ENCODE peak calls at places on chromosomes 13 and 19, in four cellular contexts. U is K562, Z is HepG2, G is GM12878. T is an unnamed sample.

GRCh38 chr13:40164137-40164536 is 502.3 kb downstream of the FOXO1 start:
- DNase-seq in G (no peak), Z (no peak), U (no peak), T (peak)

GRCh38 chr19:54096642-54097106 is 3.9 kb downstream of the OSCAR start:
- DNase-seq in U (peak), Z (no peak), G (no peak), T (no peak)

GRCh38 chr13:85148009-85148408 is 651.2 kb downstream of the SLITRK6 start:
- DNase-seq in U (no peak), Z (peak), G (no peak), T (peak)

GRCh38 chr13:41222259-41222852 is 28.0 kb upstream of the KBTBD7 start:
- DNase-seq in Z (peak), U (peak), G (peak), T (peak)

GRCh38 chr13:21657538-21657937 is 13.3 kb upstream of the FGF9 start:
- DNase-seq in U (no peak), Z (no peak), G (no peak), T (no peak)

GRCh38 chr19:58568731-58569130 is 4.4 kb downstream of the MZF1 start:
- DNase-seq in G (no peak), U (no peak), Z (no peak), T (no peak)

GRCh38 chr13:42110410-42111155 is 62.1 kb downstream of the DGKH start:
- DNase-seq in G (peak), Z (peak), U (peak), T (peak)

GRCh38 chr13:23515116-23515515 is 55.1 kb upstream of the TNFRSF19 start:
- DNase-seq in Z (no peak), G (no peak), U (no peak), T (no peak)

GRCh38 chr19:4362871-4363545 is 19.6 kb downstream of the MPND start:
- DNase-seq in U (no peak), Z (no peak), G (no peak), T (no peak)

GRCh38 chr19:39825093-39825463 is 8.9 kb downstream of the DYRK1B start:
- DNase-seq in U (no peak), G (no peak), Z (no peak), T (no peak)

GRCh38 chr13:112956516-112957294 is 12.3 kb upstream of the MCF2L start:
- DNase-seq in U (no peak), G (no peak), Z (peak), T (no peak)

GRCh38 chr13:114106991-114107685 is 25.3 kb downstream of the RASA3 start:
- DNase-seq in Z (no peak), U (no peak), G (no peak), T (no peak)

GRCh38 chr13:33279898-33280549 is 5.5 kb downstream of the STARD13 start:
- DNase-seq in G (no peak), Z (peak), U (no peak), T (peak)

GRCh38 chr13:41823486-41823885 is 137.4 kb downstream of the VWA8 start:
- DNase-seq in G (no peak), Z (no peak), U (no peak), T (no peak)

GRCh38 chr19:5826531-5827341 is 12.8 kb downstream of the FUT6 start:
- DNase-seq in U (no peak), G (no peak), Z (peak), T (no peak)

GRCh38 chr13:56864451-56864850 is 276.3 kb upstream of the PRR20A start:
- DNase-seq in U (no peak), Z (no peak), G (no peak), T (peak)

GRCh38 chr13:52405369-52405766 is 604 bp downstream of the THSD1 start:
- DNase-seq in U (no peak), G (no peak), Z (no peak), T (peak)

GRCh38 chr19:10018219-10018618 is 4.9 kb downstream of the RDH8 start:
- DNase-seq in Z (no peak), U (no peak), G (no peak), T (no peak)

GRCh38 chr19:15091918-15092753 is 10.1 kb downstream of the OR1I1 start:
- DNase-seq in Z (peak), U (peak), G (no peak), T (peak)

GRCh38 chr19:11813801-11814706 is at the start of gene ZNF440:
- DNase-seq in G (peak), Z (peak), U (peak), T (peak)

GRCh38 chr13:27034678-27035111 is 136.9 kb downstream of the USP12 start:
- DNase-seq in G (no peak), Z (no peak), U (no peak), T (no peak)

GRCh38 chr19:45881082-45881908 is 4.6 kb downstream of the IRF2BP1 start:
- DNase-seq in Z (no peak), G (no peak), U (no peak), T (no peak)

GRCh38 chr19:23305555-23305954 is 55.4 kb upstream of the ZNF724 start:
- DNase-seq in U (no peak), G (no peak), Z (no peak), T (no peak)

GRCh38 chr19:45772130-45772880 is 3.3 kb upstream of the SIX5 start:
- DNase-seq in G (no peak), Z (no peak), U (no peak), T (no peak)

GRCh38 chr13:33125821-33126570 is 109.8 kb downstream of the KL start:
- DNase-seq in G (no peak), Z (peak), U (no peak), T (peak)

GRCh38 chr13:112253631-112254030 is 122.5 kb upstream of the SPACA7 start:
- DNase-seq in U (no peak), Z (no peak), G (no peak), T (no peak)

GRCh38 chr19:39827216-39827615 is 6.7 kb downstream of the DYRK1B start:
- DNase-seq in G (no peak), U (no peak), Z (no peak), T (no peak)

DNA sequence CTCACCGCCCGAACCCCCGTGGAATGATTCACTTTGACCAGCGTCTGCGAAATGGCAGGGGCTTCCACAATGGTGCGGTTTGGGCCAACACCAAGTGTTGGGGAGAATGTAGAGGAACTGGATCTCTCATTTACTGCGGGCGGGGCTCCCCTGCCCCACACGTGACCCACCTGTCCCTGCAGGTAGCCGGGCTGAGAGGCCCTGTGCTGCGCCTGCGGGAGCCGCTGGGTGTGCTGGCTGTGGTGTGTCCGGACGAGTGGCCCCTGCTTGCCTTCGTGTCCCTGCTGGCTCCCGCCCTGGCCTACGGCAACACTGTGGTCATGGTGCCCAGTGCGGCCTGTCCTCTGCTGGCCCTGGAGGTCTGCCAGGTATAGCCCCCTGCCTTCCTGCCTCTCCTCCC is 5.8 kb upstream of the FLT3LG start:
- DNase-seq in Z (no peak), G (no peak), U (peak), T (no peak)
- TF ChIP-seq POLR2A in Z (no peak), G (no peak), U (no peak), T (no peak)

GRCh38 chr13:81686877-81687276 is 1346.0 kb upstream of the SPRY2 start:
- DNase-seq in U (no peak), Z (no peak), G (no peak), T (no peak)
- TF ChIP-seq MYC in U (no peak), Z (no peak), G (no peak), T (no peak)

GRCh38 chr19:48351341-48351752 is 12.4 kb downstream of the TMEM143 start:
- DNase-seq in G (no peak), U (peak), Z (peak), T (peak)
- H2AFZ ChIP-seq in G (no peak), U (peak), Z (no peak), T (no peak)

GRCh38 chr13:98570929-98571372 is 6.0 kb downstream of the STK24 start:
- DNase-seq in U (no peak), G (peak), Z (peak), T (peak)
- TF ChIP-seq POLR2A in U (no peak), G (no peak), Z (peak), T (no peak)

DNA sequence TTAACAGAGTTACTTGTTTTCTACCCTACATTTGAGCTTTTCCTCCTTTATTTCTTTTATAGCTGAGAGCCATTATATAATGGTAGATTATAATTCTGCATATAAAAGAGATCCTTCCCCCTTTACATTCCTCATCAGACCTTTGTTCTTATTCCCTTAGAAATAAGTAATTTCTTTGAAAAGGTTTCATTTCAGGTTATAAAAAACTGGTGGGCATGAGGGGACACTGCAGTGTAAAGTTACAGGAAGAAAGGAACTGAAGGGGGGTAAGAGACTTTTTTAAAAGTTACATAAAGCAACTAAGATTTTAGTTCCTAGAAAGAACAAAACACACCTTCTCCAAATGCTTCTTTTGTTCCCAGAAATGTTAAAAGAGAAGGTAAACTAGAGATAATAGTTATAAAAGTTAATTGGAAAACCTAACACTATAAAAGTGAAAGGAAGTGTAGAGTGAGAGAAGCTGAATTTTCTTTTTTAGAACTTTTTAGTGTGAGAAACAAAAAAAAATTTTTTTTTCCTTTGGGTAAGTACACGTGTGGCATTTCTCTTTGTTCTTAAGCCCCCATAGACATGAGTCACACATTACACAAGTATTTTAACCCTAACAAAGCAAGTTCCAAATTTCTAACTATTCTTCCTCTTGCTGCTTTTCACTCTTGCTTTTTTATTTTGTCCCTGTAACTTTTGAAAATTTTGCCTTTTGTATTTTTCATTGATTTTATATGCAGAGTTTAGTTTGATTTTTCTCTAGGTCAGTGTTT is 106.4 kb upstream of the MLNR start:
- DNase-seq in U (no peak), G (no peak), Z (peak), T (peak)
- TF ChIP-seq MYC in U (no peak), G (no peak), Z (no peak), T (no peak)

GRCh38 chr19:34804115-34804514 is 31.1 kb upstream of the ZNF599 start:
- DNase-seq in Z (no peak), G (no peak), U (no peak), T (no peak)

GRCh38 chr19:34806976-34807860 is 34.2 kb upstream of the ZNF599 start:
- DNase-seq in G (no peak), Z (no peak), U (no peak), T (no peak)

GRCh38 chr19:34808566-34808965 is 35.6 kb upstream of the ZNF599 start:
- DNase-seq in Z (no peak), U (no peak), G (no peak), T (peak)
- H2AFZ ChIP-seq in Z (no peak), U (no peak), G (no peak), T (no peak)

T was measured in endothelial cell of umbilical vein.